ENCODE peak calls at places on chromosomes 16 and 17, in four cellular contexts. Q is psoas muscle, M is cardiac muscle cell, T is aorta. U is an unnamed sample.

GRCh38 chr16:30187971-30188561 is 4.7 kb downstream of the CORO1A start:
- DNase-seq in Q (no peak), M (no peak), T (peak; percentile 49), U (no peak)

GRCh38 chr16:19874816-19875546 is 9.7 kb downstream of the GPRC5B start:
- DNase-seq in Q (no peak), M (no peak), T (no peak), U (no peak)

GRCh38 chr17:61371179-61371578 is 28.5 kb upstream of the TBX2 start:
- DNase-seq in Q (no peak), M (no peak), T (no peak), U (no peak)

GRCh38 chr17:17111401-17112393 is 69.4 kb downstream of the MPRIP start:
- DNase-seq in Q (no peak), M (no peak), T (no peak), U (no peak)

GRCh38 chr17:59884861-59885260 is 7.9 kb downstream of the TUBD1 start:
- DNase-seq in Q (no peak), M (no peak), T (peak; percentile 57), U (no peak)

GRCh38 chr17:8856869-8857575 is 10.5 kb downstream of the PIK3R6 start:
- DNase-seq in Q (no peak), M (no peak), T (peak; percentile 24), U (no peak)

GRCh38 chr17:9330140-9330902 is 245.3 kb downstream of the STX8 start:
- DNase-seq in Q (no peak), M (no peak), T (no peak), U (no peak)

GRCh38 chr17:16027708-16028584 is 28.3 kb downstream of the TTC19 start:
- DNase-seq in Q (no peak), M (no peak), T (no peak), U (peak; percentile 87)

GRCh38 chr16:29899516-29900101 is at the start of gene SEZ6L2:
- DNase-seq in Q (peak; percentile 30), M (peak; percentile 73), T (peak; percentile 93), U (peak; percentile 79)

GRCh38 chr16:51971184-51971583 is 575.8 kb downstream of the TOX3 start:
- DNase-seq in Q (no peak), M (peak; percentile 63), T (no peak), U (no peak)

GRCh38 chr17:37614391-37614790 is 5.2 kb upstream of the SYNRG start:
- DNase-seq in Q (no peak), M (no peak), T (no peak), U (no peak)

GRCh38 chr16:84844049-84844350 is 24.2 kb downstream of the CRISPLD2 start:
- DNase-seq in Q (peak; percentile 60), M (no peak), T (no peak), U (no peak)

GRCh38 chr17:13750783-13751484 is 149.2 kb upstream of the HS3ST3A1 start:
- DNase-seq in Q (no peak), M (peak; percentile 28), T (no peak), U (no peak)

GRCh38 chr17:51435641-51436091 is 175.3 kb downstream of the UTP18 start:
- DNase-seq in Q (peak; percentile 21), M (peak; percentile 59), T (no peak), U (peak; percentile 51)

GRCh38 chr17:7046127-7046724 is 2.3 kb upstream of the SLC16A11 start:
- DNase-seq in Q (no peak), M (peak; percentile 34), T (no peak), U (no peak)

GRCh38 chr16:66265556-66266133 is 100.8 kb upstream of the CDH5 start:
- DNase-seq in Q (no peak), M (no peak), T (peak; percentile 62), U (no peak)

GRCh38 chr16:23523321-23523720 is 13.0 kb upstream of the GGA2 start:
- DNase-seq in Q (no peak), M (no peak), T (no peak), U (no peak)

GRCh38 chr17:77618173-77618572 is 340.3 kb upstream of the TNRC6C start:
- DNase-seq in Q (no peak), M (no peak), T (peak; percentile 58), U (no peak)

GRCh38 chr16:10579965-10580918 is at the start of gene EMP2:
- DNase-seq in Q (peak; percentile 82), M (peak; percentile 92), T (peak; percentile 96), U (peak; percentile 72)

GRCh38 chr17:60545465-60546191 is 19.6 kb upstream of the APPBP2 start:
- DNase-seq in Q (no peak), M (no peak), T (no peak), U (no peak)

GRCh38 chr17:56125830-56126819 is 27.1 kb upstream of the ANKFN1 start:
- DNase-seq in Q (no peak), M (peak; percentile 45), T (no peak), U (peak; percentile 56)

GRCh38 chr16:11066231-11066870 is 122.0 kb downstream of the CLEC16A start:
- DNase-seq in Q (no peak), M (no peak), T (peak; percentile 59), U (no peak)

GRCh38 chr16:85982563-85982939 is 83.6 kb downstream of the IRF8 start:
- DNase-seq in Q (no peak), M (no peak), T (peak; percentile 79), U (no peak)

GRCh38 chr16:68351463-68351862 is 40.6 kb downstream of the PRMT7 start:
- DNase-seq in Q (no peak), M (no peak), T (peak; percentile 64), U (no peak)

GRCh38 chr17:64097196-64097936 is 32.6 kb downstream of the ERN1 start:
- DNase-seq in Q (no peak), M (no peak), T (no peak), U (peak; percentile 97)

GRCh38 chr17:35373984-35374765 is 754 bp upstream of the SLFN11 start:
- DNase-seq in Q (peak; percentile 66), M (peak; percentile 17), T (peak; percentile 85), U (no peak)

GRCh38 chr17:48484850-48485249 is 46.0 kb downstream of the HOXB1 start:
- DNase-seq in Q (no peak), M (no peak), T (no peak), U (no peak)

GRCh38 chr17:4506892-4507291 is 8.2 kb downstream of the SPNS2 start:
- DNase-seq in Q (no peak), M (no peak), T (no peak), U (no peak)

GRCh38 chr16:19997264-19997663 is 76.4 kb downstream of the GPR139 start:
- DNase-seq in Q (no peak), M (no peak), T (no peak), U (no peak)

GRCh38 chr16:74774223-74775139 is at the start of gene FA2H:
- DNase-seq in Q (peak; percentile 49), M (peak; percentile 95), T (peak; percentile 82), U (peak; percentile 27)

GRCh38 chr17:65783845-65784334 is 222.4 kb upstream of the AXIN2 start:
- DNase-seq in Q (no peak), M (no peak), T (no peak), U (peak; percentile 44)
- H3K27ac ChIP-seq in Q (no peak overlapping the region), M (no peak overlapping the region), T (no peak overlapping the region), U (no peak overlapping the region)

DNA sequence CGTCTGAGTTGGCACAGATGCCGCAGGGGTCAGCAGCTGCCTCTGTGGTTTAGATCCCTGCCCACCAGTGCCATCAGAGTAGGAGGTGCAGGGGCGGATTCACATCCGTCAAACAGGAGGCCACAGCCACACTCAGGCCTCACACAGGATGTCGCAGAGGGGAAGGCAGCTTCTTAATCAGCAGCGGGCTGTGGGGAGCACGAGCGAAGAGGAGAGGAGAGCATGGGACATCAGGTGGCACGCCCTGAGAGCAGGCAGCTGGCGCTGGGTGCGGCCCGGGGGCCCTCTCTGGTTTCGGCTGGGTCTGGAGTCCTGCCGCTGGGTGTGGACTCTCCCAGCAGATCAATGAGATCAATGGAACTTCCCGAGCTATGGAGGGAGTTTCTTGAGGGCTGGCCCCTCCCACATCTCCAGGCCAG is 9.6 kb downstream of the LLGL2 start:
- DNase-seq in Q (no peak), M (no peak), T (no peak), U (no peak)
- H3K27ac ChIP-seq in Q (no peak overlapping the region), M (no peak overlapping the region), T (no peak overlapping the region), U (no peak overlapping the region)

GRCh38 chr17:28865946-28866752 is 11.3 kb downstream of the ERAL1 start:
- DNase-seq in Q (no peak), M (no peak), T (no peak), U (peak; percentile 71)
- H3K27ac ChIP-seq in Q (no peak overlapping the region), M (no peak overlapping the region), T (no peak overlapping the region), U (peak overlapping the region; percentile 85)

GRCh38 chr16:58225965-58226602 is 28.2 kb upstream of the CSNK2A2 start:
- DNase-seq in Q (no peak), M (no peak), T (no peak), U (no peak)
- H3K27ac ChIP-seq in Q (no peak overlapping the region), M (no peak overlapping the region), T (no peak overlapping the region), U (no peak overlapping the region)